ENCODE peak calls at places on chromosome 9, in ten cellular contexts. V is coronary artery, A is dorsolateral prefrontal cortex, U is fibroblast of villous mesenchyme, Z is GM13977, J is endothelial cell, F is heart left ventricle, G is ovary, M is GM13976, R is cardiac muscle cell. W is an unnamed sample.

GRCh38 chr9:81183763-81184162 is 505.6 kb downstream of the TLE1 start:
- DNase-seq in V (no peak), A (no peak), U (peak), Z (no peak), J (no peak), F (no peak), G (no peak), M (no peak), R (peak), W (no peak)

GRCh38 chr9:123645126-123645525 is 284.8 kb downstream of the DENND1A start:
- DNase-seq in V (no peak), A (no peak), U (no peak), Z (no peak), J (no peak), F (no peak), G (no peak), M (no peak), R (no peak), W (no peak)

GRCh38 chr9:12819436-12820185 is 44.8 kb downstream of the LURAP1L start:
- DNase-seq in V (no peak), A (no peak), U (peak), Z (peak), J (peak), F (no peak), G (no peak), M (peak), R (no peak), W (peak)

GRCh38 chr9:116494815-116495634 is 192.1 kb upstream of the TRIM32 start:
- DNase-seq in V (no peak), A (no peak), U (no peak), Z (no peak), J (peak), F (no peak), G (no peak), M (no peak), R (no peak), W (peak)

GRCh38 chr9:89038354-89039091 is 47.3 kb downstream of the S1PR3 start:
- DNase-seq in V (no peak), A (peak), U (peak), Z (no peak), J (no peak), F (no peak), G (no peak), M (no peak), R (peak), W (no peak)

GRCh38 chr9:79189511-79189924 is 382.2 kb upstream of the TLE4 start:
- DNase-seq in V (no peak), A (no peak), U (peak), Z (no peak), J (no peak), F (no peak), G (no peak), M (no peak), R (peak), W (no peak)

GRCh38 chr9:77614671-77615070 is 33.5 kb downstream of the GNA14 start:
- DNase-seq in V (no peak), A (no peak), U (no peak), Z (no peak), J (no peak), F (no peak), G (no peak), M (no peak), R (no peak), W (no peak)

GRCh38 chr9:129172816-129173215 is 5.2 kb downstream of the IER5L start:
- DNase-seq in V (peak), A (no peak), U (no peak), Z (no peak), J (no peak), F (no peak), G (peak), M (peak), R (peak), W (no peak)

GRCh38 chr9:6646028-6646636 is 603 bp upstream of the GLDC start:
- DNase-seq in V (no peak), A (no peak), U (no peak), Z (no peak), J (no peak), F (no peak), G (no peak), M (no peak), R (no peak), W (peak)

GRCh38 chr9:108535526-108535925 is 320.3 kb downstream of the ACTL7B start:
- DNase-seq in V (no peak), A (no peak), U (no peak), Z (peak), J (peak), F (no peak), G (no peak), M (no peak), R (no peak), W (peak)

GRCh38 chr9:34374905-34375552 is 1.7 kb downstream of the MYORG start:
- DNase-seq in V (peak), A (no peak), U (no peak), Z (peak), J (no peak), F (no peak), G (no peak), M (no peak), R (no peak), W (no peak)

GRCh38 chr9:96660693-96661248 is 5.7 kb upstream of the PRXL2C start:
- DNase-seq in V (no peak), A (no peak), U (no peak), Z (no peak), J (no peak), F (no peak), G (no peak), M (no peak), R (no peak), W (peak)

GRCh38 chr9:134460206-134460605 is 134.0 kb downstream of the RXRA start:
- DNase-seq in V (no peak), A (no peak), U (no peak), Z (no peak), J (no peak), F (no peak), G (no peak), M (no peak), R (no peak), W (no peak)

GRCh38 chr9:33952066-33952465 is 96.6 kb downstream of the UBAP2 start:
- DNase-seq in V (no peak), A (no peak), U (no peak), Z (no peak), J (no peak), F (no peak), G (no peak), M (no peak), R (no peak), W (no peak)

GRCh38 chr9:101639785-101640437 is 45.1 kb upstream of the PPP3R2 start:
- DNase-seq in V (no peak), A (no peak), U (no peak), Z (no peak), J (no peak), F (no peak), G (no peak), M (no peak), R (no peak), W (no peak)

GRCh38 chr9:98774746-98775145 is 21.6 kb downstream of the ANKS6 start:
- DNase-seq in V (no peak), A (no peak), U (peak), Z (no peak), J (no peak), F (no peak), G (no peak), M (peak), R (peak), W (no peak)

GRCh38 chr9:38342532-38342931 is 50.0 kb upstream of the ALDH1B1 start:
- DNase-seq in V (no peak), A (no peak), U (no peak), Z (no peak), J (no peak), F (no peak), G (no peak), M (no peak), R (no peak), W (no peak)

GRCh38 chr9:71737455-71737854 is 30.9 kb downstream of the CEMIP2 start:
- DNase-seq in V (no peak), A (no peak), U (peak), Z (no peak), J (no peak), F (no peak), G (no peak), M (no peak), R (peak), W (no peak)

GRCh38 chr9:7366121-7366520 is 433.5 kb downstream of the DMAC1 start:
- DNase-seq in V (no peak), A (no peak), U (peak), Z (no peak), J (no peak), F (no peak), G (no peak), M (no peak), R (peak), W (no peak)

GRCh38 chr9:29640507-29640906 is 2067.2 kb upstream of the C9orf72 start:
- DNase-seq in V (no peak), A (no peak), U (no peak), Z (no peak), J (no peak), F (no peak), G (no peak), M (no peak), R (no peak), W (no peak)

GRCh38 chr9:123864291-123864690 is 65.6 kb downstream of the DENND1A start:
- DNase-seq in V (no peak), A (no peak), U (no peak), Z (no peak), J (no peak), F (no peak), G (no peak), M (no peak), R (peak), W (no peak)

GRCh38 chr9:70563437-70564204 is 149.2 kb upstream of the KLF9 start:
- DNase-seq in V (no peak), A (no peak), U (peak), Z (peak), J (no peak), F (no peak), G (no peak), M (peak), R (peak), W (peak)

GRCh38 chr9:120571443-120572257 is 8.3 kb downstream of the CDK5RAP2 start:
- DNase-seq in V (peak), A (peak), U (peak), Z (no peak), J (no peak), F (peak), G (peak), M (no peak), R (peak), W (no peak)

GRCh38 chr9:115680226-115680625 is 473.4 kb upstream of the PAPPA start:
- DNase-seq in V (no peak), A (no peak), U (peak), Z (no peak), J (no peak), F (no peak), G (no peak), M (no peak), R (peak), W (no peak)

GRCh38 chr9:134065720-134066419 is 2.0 kb downstream of the BRD3 start:
- DNase-seq in V (no peak), A (no peak), U (peak), Z (peak), J (no peak), F (peak), G (no peak), M (peak), R (peak), W (peak)

GRCh38 chr9:38144421-38144820 is 75.4 kb upstream of the SHB start:
- DNase-seq in V (no peak), A (no peak), U (peak), Z (no peak), J (no peak), F (no peak), G (no peak), M (no peak), R (peak), W (no peak)

GRCh38 chr9:25025686-25026085 is 480.0 kb upstream of the IZUMO3 start:
- DNase-seq in V (no peak), A (no peak), U (no peak), Z (no peak), J (no peak), F (no peak), G (no peak), M (no peak), R (no peak), W (no peak)

GRCh38 chr9:124771867-124772621 is 933 bp upstream of the NR6A1 start:
- DNase-seq in V (no peak), A (peak), U (peak), Z (peak), J (peak), F (peak), G (peak), M (peak), R (peak), W (peak)

GRCh38 chr9:121278535-121279169 is 10.7 kb downstream of the GSN start:
- DNase-seq in V (peak), A (peak), U (peak), Z (peak), J (peak), F (peak), G (peak), M (peak), R (peak), W (peak)

GRCh38 chr9:99894826-99895225 is 11.6 kb upstream of the STX17 start:
- DNase-seq in V (no peak), A (no peak), U (no peak), Z (no peak), J (no peak), F (no peak), G (no peak), M (no peak), R (no peak), W (no peak)

GRCh38 chr9:99889120-99889519 is 17.3 kb upstream of the STX17 start:
- DNase-seq in V (no peak), A (no peak), U (no peak), Z (no peak), J (no peak), F (no peak), G (no peak), M (no peak), R (no peak), W (peak)
- TF ChIP-seq CTCF in V (no peak), A (no peak), U (no peak), Z (peak), J (no peak), F (no peak), G (no peak), M (no peak), R (no peak), W (peak)

DNA sequence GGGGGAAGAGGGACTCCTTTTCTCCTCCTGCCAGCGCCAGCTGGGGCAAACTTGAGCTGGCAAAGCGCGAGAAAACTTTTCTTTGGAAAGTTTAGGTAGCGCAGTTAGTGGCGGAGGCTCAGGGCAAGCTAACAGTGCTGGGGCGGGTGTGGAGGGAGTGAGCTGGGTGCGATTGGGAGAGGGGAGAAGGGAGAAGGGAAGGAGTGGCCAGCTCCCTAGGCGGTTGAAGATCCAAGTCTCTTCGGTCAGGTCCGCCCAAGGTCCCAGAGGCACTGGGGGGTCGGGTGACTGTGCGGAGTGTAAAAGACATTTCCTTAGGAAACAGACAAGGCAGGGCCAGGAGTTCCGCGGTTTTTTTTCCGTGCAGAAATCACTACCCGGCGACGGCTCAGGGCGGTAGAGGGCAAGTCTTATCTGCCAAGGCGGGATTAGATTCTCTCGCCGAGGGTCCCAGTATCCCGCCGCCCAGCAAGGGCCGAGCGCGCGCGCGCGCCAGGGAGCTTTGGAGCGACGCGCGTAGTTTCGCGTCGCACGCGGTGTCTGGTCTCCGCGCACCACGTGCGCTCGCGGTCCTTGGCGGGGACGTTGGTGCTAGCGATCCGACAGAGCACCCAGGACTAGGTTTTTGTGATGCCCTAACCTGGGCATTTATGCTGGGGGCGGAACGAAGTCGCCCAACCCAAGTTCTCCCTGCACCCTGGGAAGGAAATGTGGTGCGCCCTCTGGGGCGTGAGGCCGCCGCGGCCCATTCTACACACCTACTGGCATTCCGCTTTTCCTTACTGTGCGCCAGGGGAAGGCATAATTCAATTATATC is 33.7 kb upstream of the NFIB start:
- DNase-seq in V (peak), A (peak), U (peak), Z (no peak), J (peak), F (peak), G (peak), M (no peak), R (peak), W (no peak)
- TF ChIP-seq CTCF in V (no peak), A (no peak), U (no peak), Z (no peak), J (no peak), F (peak), G (no peak), M (no peak), R (peak), W (no peak)

GRCh38 chr9:90881648-90882047 is 80.0 kb downstream of the SYK start:
- DNase-seq in V (no peak), A (no peak), U (no peak), Z (peak), J (no peak), F (no peak), G (no peak), M (no peak), R (no peak), W (peak)
- TF ChIP-seq CTCF in V (no peak), A (no peak), U (no peak), Z (no peak), J (no peak), F (no peak), G (no peak), M (no peak), R (no peak), W (no peak)

DNA sequence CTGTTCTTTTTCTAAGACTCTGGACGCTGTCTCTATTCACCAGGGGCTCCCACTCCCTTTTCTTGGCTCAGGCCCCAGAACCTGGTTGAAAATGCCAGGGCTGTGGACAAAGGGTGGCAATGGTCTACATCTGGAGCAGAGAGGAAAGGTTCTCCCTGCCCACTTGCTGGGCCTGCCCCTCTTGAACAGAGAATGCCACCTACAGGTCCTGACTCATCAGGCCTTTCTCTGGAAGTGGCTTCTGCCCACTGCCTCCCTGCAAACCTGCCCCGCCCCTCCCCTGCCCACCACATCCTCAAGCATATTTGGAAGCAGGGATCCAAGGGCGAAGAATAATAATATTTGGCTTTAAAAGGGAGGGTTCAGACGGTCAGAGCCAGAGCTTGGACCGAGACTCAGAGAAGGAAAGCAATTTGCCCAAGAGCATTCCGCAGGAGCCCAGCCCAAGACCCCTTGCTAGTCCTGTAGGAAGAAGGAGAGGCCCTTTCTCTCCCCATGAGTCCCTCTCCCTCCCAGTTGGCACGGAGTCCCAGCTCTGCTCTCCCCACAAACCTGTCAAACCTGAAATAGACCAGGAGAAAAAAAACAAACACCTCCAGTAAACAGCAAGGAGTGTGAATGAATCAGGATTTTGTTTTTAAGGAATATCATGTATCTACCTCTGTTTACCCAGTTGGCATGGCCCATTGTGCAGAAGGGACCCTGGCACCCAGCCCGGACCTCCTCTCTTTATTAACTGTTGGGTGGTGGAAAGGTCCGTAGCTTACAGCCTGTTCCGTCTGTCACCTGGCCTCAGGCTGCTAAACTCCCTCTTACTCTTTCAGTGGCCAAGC is 37.8 kb upstream of the STXBP1 start:
- DNase-seq in V (no peak), A (no peak), U (peak), Z (no peak), J (no peak), F (no peak), G (no peak), M (no peak), R (peak), W (no peak)
- TF ChIP-seq CTCF in V (no peak), A (no peak), U (no peak), Z (no peak), J (no peak), F (no peak), G (no peak), M (no peak), R (no peak), W (no peak)

GRCh38 chr9:15553528-15553898 is 670 bp downstream of the CCDC171 start:
- DNase-seq in V (no peak), A (no peak), U (no peak), Z (no peak), J (no peak), F (no peak), G (no peak), M (no peak), R (no peak), W (no peak)

DNA sequence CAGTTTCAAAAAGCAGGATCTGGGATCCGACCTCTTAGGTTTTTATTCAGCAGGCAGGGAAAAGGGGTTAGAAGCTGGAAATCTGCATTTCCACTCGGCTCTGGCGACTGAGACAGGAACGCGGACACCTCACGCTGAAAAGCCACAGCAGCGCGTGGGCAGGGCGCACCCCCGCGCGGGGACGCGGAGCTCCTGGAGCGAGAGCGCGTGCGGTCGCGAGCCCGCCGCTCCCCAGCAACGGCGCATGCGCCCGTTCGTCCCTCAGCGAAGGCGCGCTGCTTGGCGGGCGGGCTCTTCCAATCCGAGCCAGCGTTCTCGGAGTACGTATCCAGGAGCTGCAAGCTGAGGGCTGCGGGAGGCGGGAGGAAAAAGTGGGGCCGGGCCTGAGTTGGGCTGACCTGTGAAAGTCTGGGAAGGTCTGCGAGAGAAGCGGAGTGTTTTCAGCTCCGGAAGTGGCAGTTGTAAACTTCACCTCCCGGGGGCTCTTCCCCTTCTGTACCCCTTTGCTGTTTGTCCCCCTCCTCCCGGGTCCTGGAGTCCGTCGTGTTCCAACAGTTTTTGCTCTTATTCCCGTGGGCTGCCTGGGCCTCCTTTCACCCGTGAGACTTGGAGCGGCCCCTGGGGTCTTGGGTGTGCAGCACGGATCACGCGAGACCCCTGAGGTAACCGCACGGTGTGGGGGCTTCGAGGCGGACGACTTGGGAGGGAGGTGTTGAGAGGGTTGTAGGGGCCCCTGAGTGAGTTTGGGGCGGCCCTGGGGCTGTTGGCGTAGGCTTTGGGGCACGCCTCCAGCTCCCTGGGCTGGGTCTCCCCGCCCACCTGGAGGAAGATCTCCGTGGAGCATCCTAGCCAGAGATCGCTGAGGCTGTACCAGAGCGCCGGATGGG is at the start of gene CCDC171:
- DNase-seq in V (peak), A (peak), U (peak), Z (peak), J (peak), F (peak), G (peak), M (peak), R (peak), W (peak)
- TF ChIP-seq CTCF in V (no peak), A (peak), U (no peak), Z (no peak), J (no peak), F (no peak), G (no peak), M (no peak), R (no peak), W (peak)

W was measured in GM12865.